ENCODE peak calls at places on chromosomes 16 and 17, in ten cellular contexts. V is heart left ventricle; H is left ventricle myocardium inferior; L is uterus; M is sigmoid colon; J is CD8-positive, alpha-beta T cell; R is heart right ventricle; T is bronchial epithelial cell; U is K562; K is MM.1S. C is an unnamed sample. For H3K27me3, the result is how much of the 10 kb centered on the place peaks cover.

GRCh38 chr17:28599311-28600184 is 723 bp upstream of the SPAG5 start:
- DNase-seq in V (peak), H (peak), L (peak), M (peak), J (peak), R (peak), T (peak), U (peak), K (peak), C (no peak)

GRCh38 chr16:65071371-65072311 is 50.2 kb downstream of the CDH11 start:
- DNase-seq in V (peak), H (peak), L (peak), M (peak), J (no peak), R (peak), T (no peak), U (no peak), K (no peak), C (no peak)

GRCh38 chr17:75980188-75981018 is 1.4 kb downstream of the TEN1 start:
- DNase-seq in V (no peak), H (no peak), L (no peak), M (peak), J (no peak), R (no peak), T (no peak), U (no peak), K (no peak), C (no peak)

GRCh38 chr17:13562271-13562800 is 39.4 kb downstream of the HS3ST3A1 start:
- DNase-seq in V (peak), H (no peak), L (no peak), M (peak), J (no peak), R (no peak), T (peak), U (peak), K (no peak), C (no peak)

GRCh38 chr17:30808785-30809286 is 15.7 kb downstream of the CRLF3 start:
- DNase-seq in V (no peak), H (no peak), L (no peak), M (peak), J (peak), R (no peak), T (no peak), U (no peak), K (peak), C (peak)

GRCh38 chr16:89410322-89410721 is 80.0 kb downstream of the ANKRD11 start:
- DNase-seq in V (no peak), H (no peak), L (no peak), M (no peak), J (no peak), R (no peak), T (no peak), U (no peak), K (no peak), C (no peak)

GRCh38 chr17:46003907-46004748 is 5.1 kb downstream of the STH start:
- DNase-seq in V (peak), H (peak), L (no peak), M (peak), J (no peak), R (peak), T (no peak), U (no peak), K (no peak), C (no peak)

GRCh38 chr17:64020068-64020766 is at the start of gene ICAM2:
- DNase-seq in V (peak), H (peak), L (peak), M (peak), J (peak), R (peak), T (no peak), U (no peak), K (peak), C (peak)

GRCh38 chr17:27530791-27531391 is 74.6 kb downstream of the KSR1 start:
- DNase-seq in V (no peak), H (no peak), L (no peak), M (peak), J (no peak), R (no peak), T (no peak), U (no peak), K (no peak), C (no peak)

GRCh38 chr16:7914738-7915137 is 582.1 kb downstream of the RBFOX1 start:
- DNase-seq in V (no peak), H (no peak), L (no peak), M (no peak), J (no peak), R (no peak), T (no peak), U (no peak), K (no peak), C (no peak)

GRCh38 chr16:75130150-75130771 is 13.7 kb upstream of the LDHD start:
- DNase-seq in V (no peak), H (no peak), L (no peak), M (no peak), J (no peak), R (no peak), T (no peak), U (no peak), K (no peak), C (no peak)
- TF ChIP-seq CTCF in V (peak), H (peak), L (no peak), M (no peak), J (no peak), R (peak), T (no peak), U (peak), K (no peak), C (no peak)

DNA sequence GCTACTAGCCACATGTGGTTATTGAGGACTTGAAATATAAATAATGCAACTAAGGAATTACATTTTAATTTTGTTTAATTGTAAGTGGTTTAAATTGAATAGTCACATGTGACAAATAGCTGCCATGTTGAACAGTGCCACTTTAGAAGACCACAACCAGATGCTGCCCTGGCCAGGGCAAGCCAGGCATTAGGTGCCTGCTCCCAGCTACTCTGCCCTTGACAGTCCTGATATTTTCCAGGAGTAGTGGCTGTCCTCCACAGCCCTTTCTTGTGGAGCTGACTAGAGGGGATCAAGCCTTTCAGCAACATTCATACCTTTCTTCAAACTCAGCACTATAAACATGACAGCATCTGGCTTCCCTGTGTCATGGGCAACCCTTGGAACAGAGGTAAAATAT is 31.0 kb downstream of the TMEM100 start:
- DNase-seq in V (no peak), H (no peak), L (no peak), M (no peak), J (no peak), R (no peak), T (no peak), U (no peak), K (no peak), C (no peak)
- H3K27me3 ChIP-seq in V (under half), H (under half), L (under half), M (under half), J (under half), R (under half), T (under half), U (under half), K (under half), C (under half)

GRCh38 chr17:7972131-7972785 is 30.2 kb upstream of the GUCY2D start:
- DNase-seq in V (no peak), H (no peak), L (no peak), M (peak), J (no peak), R (peak), T (no peak), U (no peak), K (no peak), C (no peak)
- TF ChIP-seq CTCF in V (no peak), H (peak), L (no peak), M (no peak), J (no peak), R (no peak), T (no peak), U (no peak), K (no peak), C (peak)

GRCh38 chr16:1258218-1258587 is 2.3 kb downstream of the TPSD1 start:
- DNase-seq in V (peak), H (no peak), L (no peak), M (no peak), J (no peak), R (no peak), T (no peak), U (no peak), K (no peak), C (no peak)

GRCh38 chr16:1260101-1260670 is 4.3 kb downstream of the TPSD1 start:
- DNase-seq in V (peak), H (no peak), L (no peak), M (no peak), J (no peak), R (no peak), T (no peak), U (no peak), K (no peak), C (no peak)

GRCh38 chr16:1261131-1261917 is 5.5 kb downstream of the TPSD1 start:
- DNase-seq in V (peak), H (no peak), L (no peak), M (no peak), J (no peak), R (no peak), T (no peak), U (no peak), K (peak), C (no peak)

GRCh38 chr16:1258906-1259759 is 3.3 kb downstream of the TPSD1 start:
- DNase-seq in V (peak), H (no peak), L (no peak), M (no peak), J (no peak), R (no peak), T (no peak), U (no peak), K (no peak), C (no peak)

GRCh38 chr16:1259760-1260068 is 3.8 kb downstream of the TPSD1 start:
- DNase-seq in V (no peak), H (no peak), L (no peak), M (no peak), J (no peak), R (no peak), T (no peak), U (no peak), K (no peak), C (no peak)
- H3K27me3 ChIP-seq in V (under half), H (half or more), L (under half), M (half or more), J (under half), R (under half), T (under half), U (under half), K (half or more), C (under half)

GRCh38 chr16:72847187-72848044 is 200.5 kb downstream of the ZFHX3 start:
- DNase-seq in V (no peak), H (no peak), L (no peak), M (no peak), J (no peak), R (no peak), T (peak), U (peak), K (no peak), C (no peak)
- TF ChIP-seq CTCF in V (peak), H (peak), L (no peak), M (no peak), J (no peak), R (peak), T (peak), U (peak), K (no peak), C (peak)

GRCh38 chr16:49281843-49282642 is 405 bp upstream of the CBLN1 start:
- DNase-seq in V (peak), H (peak), L (peak), M (peak), J (peak), R (peak), T (peak), U (peak), K (peak), C (peak)

GRCh38 chr16:49287572-49287971 is 5.9 kb upstream of the CBLN1 start:
- DNase-seq in V (no peak), H (no peak), L (no peak), M (no peak), J (no peak), R (no peak), T (no peak), U (no peak), K (no peak), C (no peak)

GRCh38 chr16:49282690-49283375 is 1.2 kb upstream of the CBLN1 start:
- DNase-seq in V (peak), H (no peak), L (no peak), M (no peak), J (no peak), R (peak), T (no peak), U (no peak), K (peak), C (no peak)

GRCh38 chr16:49283376-49284049 is 1.9 kb upstream of the CBLN1 start:
- DNase-seq in V (no peak), H (no peak), L (no peak), M (no peak), J (no peak), R (no peak), T (no peak), U (no peak), K (no peak), C (no peak)

DNA sequence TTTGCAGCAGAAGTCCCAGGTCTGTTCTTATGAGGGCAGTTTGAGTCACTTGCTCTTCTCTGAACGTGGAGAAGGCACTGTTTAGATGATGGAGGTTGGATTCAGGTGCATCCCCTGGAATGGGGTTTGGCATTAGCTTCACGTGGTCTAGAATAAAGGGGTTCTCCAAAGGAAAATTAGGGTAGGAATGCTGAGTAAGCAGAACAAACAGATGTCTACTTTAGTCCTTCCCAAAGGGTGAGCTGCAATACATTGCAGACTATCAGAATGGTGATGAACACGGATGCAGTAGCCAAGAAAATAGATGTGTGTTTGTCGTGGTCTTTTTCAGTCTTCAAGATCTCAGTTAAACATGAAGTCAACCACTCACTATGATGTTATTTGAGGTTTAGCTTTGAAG is 3.3 kb upstream of the CBLN1 start:
- DNase-seq in V (no peak), H (no peak), L (no peak), M (no peak), J (no peak), R (no peak), T (no peak), U (no peak), K (no peak), C (no peak)
- H3K27me3 ChIP-seq in V (half or more), H (half or more), L (under half), M (half or more), J (under half), R (half or more), T (under half), U (under half), K (under half), C (under half)

GRCh38 chr17:35117984-35118383 is 1.7 kb downstream of the RAD51D start:
- DNase-seq in V (no peak), H (no peak), L (no peak), M (no peak), J (peak), R (no peak), T (peak), U (no peak), K (peak), C (no peak)
- TF ChIP-seq CTCF in V (no peak), H (no peak), L (no peak), M (no peak), J (peak), R (no peak), T (peak), U (peak), K (peak), C (peak)

C was measured in GM06990.